ENCODE peak calls at places on chromosomes 12 and 14, in nine cellular contexts. S, G, A, I, O, C, X, D and E are unnamed samples.

GRCh38 chr12:53299101-53299453 is 418 bp upstream of the MYG1 start:
- DNase-seq in S (peak; percentile 85), G (peak; percentile 46), A (no peak), I (peak; percentile 81), O (peak; percentile 72), C (no peak), X (no peak), D (no peak), E (no peak)

GRCh38 chr12:92570056-92570753 is 132.6 kb upstream of the PLEKHG7 start:
- DNase-seq in S (peak; percentile 86), G (peak; percentile 97), A (no peak), I (no peak), O (peak; percentile 90), C (peak; percentile 48), X (peak; percentile 79), D (peak; percentile 59), E (no peak)

GRCh38 chr12:57771271-57771872 is 533 bp downstream of the METTL1 start:
- DNase-seq in S (peak; percentile 90), G (peak; percentile 90), A (no peak), I (peak; percentile 98), O (peak; percentile 94), C (peak; percentile 87), X (peak; percentile 91), D (peak; percentile 83), E (peak; percentile 92)

GRCh38 chr14:104582649-104583048 is 3.1 kb downstream of the C14orf180 start:
- DNase-seq in S (no peak), G (peak; percentile 12), A (peak; percentile 82), I (no peak), O (peak; percentile 78), C (peak; percentile 91), X (no peak), D (no peak), E (no peak)

GRCh38 chr12:75944097-75944904 is 87.3 kb downstream of the PHLDA1 start:
- DNase-seq in S (peak; percentile 95), G (no peak), A (no peak), I (peak; percentile 88), O (no peak), C (no peak), X (no peak), D (no peak), E (no peak)

GRCh38 chr14:41380017-41380416 is 226.7 kb upstream of the LRFN5 start:
- DNase-seq in S (no peak), G (no peak), A (no peak), I (no peak), O (no peak), C (no peak), X (no peak), D (no peak), E (no peak)

GRCh38 chr14:89493406-89493805 is 76.4 kb upstream of the FOXN3 start:
- DNase-seq in S (no peak), G (no peak), A (no peak), I (no peak), O (no peak), C (no peak), X (no peak), D (no peak), E (no peak)

GRCh38 chr12:62642509-62642908 is 175.9 kb downstream of the MON2 start:
- DNase-seq in S (no peak), G (no peak), A (no peak), I (no peak), O (no peak), C (no peak), X (no peak), D (no peak), E (no peak)

GRCh38 chr14:24576178-24576577 is at the start of gene CTSG:
- DNase-seq in S (no peak), G (no peak), A (no peak), I (no peak), O (no peak), C (no peak), X (no peak), D (no peak), E (no peak)

GRCh38 chr12:127728285-127728684 is 538.7 kb upstream of the TMEM132C start:
- DNase-seq in S (no peak), G (no peak), A (no peak), I (no peak), O (no peak), C (no peak), X (no peak), D (no peak), E (no peak)

GRCh38 chr12:6788972-6789905 is at the start of gene CD4:
- DNase-seq in S (no peak), G (no peak), A (peak; percentile 84), I (peak; percentile 85), O (peak; percentile 78), C (peak; percentile 86), X (peak; percentile 56), D (no peak), E (peak; percentile 89)

GRCh38 chr14:105143451-105144230 is 24.9 kb downstream of the JAG2 start:
- DNase-seq in S (no peak), G (no peak), A (peak; percentile 74), I (peak; percentile 73), O (no peak), C (peak; percentile 21), X (no peak), D (no peak), E (peak; percentile 58)

GRCh38 chr12:3311027-3311402 is 180.0 kb upstream of the PRMT8 start:
- DNase-seq in S (no peak), G (no peak), A (no peak), I (no peak), O (no peak), C (no peak), X (peak; percentile 42), D (peak; percentile 76), E (no peak)

GRCh38 chr14:99875421-99875820 is 82.2 kb downstream of the EML1 start:
- DNase-seq in S (no peak), G (no peak), A (no peak), I (no peak), O (no peak), C (no peak), X (no peak), D (no peak), E (no peak)

GRCh38 chr12:116534341-116535121 is 24.6 kb upstream of the MAP1LC3B2 start:
- DNase-seq in S (peak; percentile 34), G (no peak), A (peak; percentile 56), I (peak; percentile 83), O (peak; percentile 57), C (no peak), X (peak; percentile 41), D (peak; percentile 33), E (peak; percentile 75)

GRCh38 chr12:113647048-113647447 is 175.4 kb upstream of the LHX5 start:
- DNase-seq in S (no peak), G (no peak), A (no peak), I (no peak), O (no peak), C (no peak), X (no peak), D (no peak), E (no peak)

GRCh38 chr12:51773145-51773869 is 75.2 kb downstream of the FIGNL2 start:
- DNase-seq in S (peak; percentile 77), G (no peak), A (no peak), I (peak; percentile 74), O (no peak), C (no peak), X (no peak), D (no peak), E (no peak)

GRCh38 chr12:79183003-79183402 is 318.4 kb downstream of the SYT1 start:
- DNase-seq in S (peak; percentile 57), G (no peak), A (no peak), I (no peak), O (no peak), C (no peak), X (no peak), D (no peak), E (no peak)

DNA sequence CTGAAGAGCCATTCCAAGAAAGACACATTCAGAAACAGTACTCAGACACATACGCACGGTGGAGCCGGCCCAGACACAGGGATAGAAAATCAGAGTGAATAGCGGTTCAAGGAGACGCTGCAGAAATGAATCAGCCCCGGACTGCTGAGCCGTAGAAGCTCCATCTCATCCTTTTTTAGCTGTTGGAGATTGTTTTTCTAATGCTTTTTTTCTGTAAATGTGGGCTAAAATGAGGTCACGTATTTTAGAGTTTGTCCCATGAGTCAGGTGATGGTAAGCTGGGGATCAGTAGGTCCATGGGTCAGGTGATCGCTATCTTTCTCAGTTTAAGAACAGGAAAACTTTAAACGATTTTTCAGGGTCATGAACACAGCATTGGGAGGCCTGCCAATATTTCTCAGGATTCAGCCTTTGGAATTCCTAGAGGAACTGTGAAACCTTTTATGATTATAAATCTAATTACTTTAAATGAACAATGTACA is 202.4 kb downstream of the ITPR2 start:
- DNase-seq in S (peak; percentile 90), G (no peak), A (no peak), I (peak; percentile 39), O (peak; percentile 79), C (no peak), X (no peak), D (no peak), E (no peak)
- TF ChIP-seq CTCF in S (no peak), G (no peak), A (no peak), I (no peak), O (no peak), C (no peak), X (no peak), D (no peak), E (no peak)

DNA sequence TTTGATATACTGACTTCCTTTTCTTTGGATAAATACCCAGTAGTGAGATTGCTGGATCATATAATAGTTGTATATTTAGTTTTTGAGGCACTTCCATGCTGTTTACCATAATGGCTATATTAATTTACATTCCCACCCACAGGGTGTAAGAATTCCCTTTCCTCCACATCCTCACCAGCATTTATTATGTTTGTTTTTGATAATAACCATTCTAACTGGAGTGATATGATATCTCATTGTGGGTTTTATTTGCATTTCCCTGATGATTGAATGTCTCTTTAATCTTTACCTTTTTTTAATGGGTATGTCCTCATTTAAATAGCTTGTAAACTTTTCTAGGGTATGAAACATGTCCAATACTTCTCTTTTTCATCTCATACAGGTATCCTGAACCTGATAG is 11.6 kb upstream of the SAV1 start:
- DNase-seq in S (no peak), G (no peak), A (no peak), I (no peak), O (no peak), C (no peak), X (no peak), D (no peak), E (no peak)
- H3K27ac ChIP-seq in S (no peak overlapping the region), G (no peak overlapping the region), A (no peak overlapping the region), I (no peak overlapping the region), O (no peak overlapping the region), C (no peak overlapping the region), X (no peak overlapping the region), D (no peak overlapping the region), E (no peak overlapping the region)

DNA sequence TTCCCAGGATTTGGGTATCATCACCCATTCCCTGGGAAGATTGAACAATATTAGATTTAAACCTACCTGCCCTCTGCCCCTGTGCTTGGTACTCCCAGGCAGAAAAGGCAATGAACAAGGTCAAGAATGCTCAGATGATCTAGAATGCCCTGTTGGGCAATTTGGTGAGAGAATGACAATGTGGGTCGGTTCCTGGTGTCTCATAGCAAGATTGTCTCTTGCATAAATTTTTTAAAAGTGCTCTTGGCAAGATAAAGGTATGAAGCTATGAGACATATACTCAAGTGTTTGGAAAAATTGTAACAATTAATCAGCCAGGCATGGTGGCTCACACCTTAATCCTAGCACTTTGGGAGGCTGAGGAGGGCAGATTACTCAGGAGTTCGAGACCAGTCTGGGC is 86.0 kb upstream of the OTX2 start:
- DNase-seq in S (no peak), G (no peak), A (no peak), I (no peak), O (no peak), C (no peak), X (no peak), D (no peak), E (no peak)
- H3K4me1 ChIP-seq in S (no peaks in the 10 kb centered on the region), G (no peaks in the 10 kb centered on the region), A (no peaks in the 10 kb centered on the region), I (no peaks in the 10 kb centered on the region), O (no peaks in the 10 kb centered on the region), C (no peaks in the 10 kb centered on the region), X (no peaks in the 10 kb centered on the region), D (no peaks in the 10 kb centered on the region), E (no peaks in the 10 kb centered on the region)

GRCh38 chr12:67222302-67222701 is 46.9 kb upstream of the CAND1 start:
- DNase-seq in S (peak; percentile 10), G (no peak), A (no peak), I (no peak), O (no peak), C (no peak), X (no peak), D (no peak), E (no peak)
- TF ChIP-seq CTCF in S (peak; percentile 18), G (no peak), A (no peak), I (peak; percentile 32), O (peak; percentile 44), C (peak; percentile 33), X (no peak), D (no peak), E (no peak)